ENCODE peak calls at places on chromosomes 7 and 10, in five cellular contexts. J is NB4, C is GM20000, T is suprapubic skin, E is transverse colon. G is an unnamed sample.

GRCh38 chr7:48786951-48787350 is 137.4 kb upstream of the CDC14C start:
- DNase-seq in J (no peak), C (no peak), T (no peak), E (no peak), G (no peak)

GRCh38 chr7:28623105-28623730 is 210.9 kb downstream of the CREB5 start:
- DNase-seq in J (no peak), C (peak; percentile 21), T (no peak), E (no peak), G (no peak)

GRCh38 chr7:138662066-138663061 is 38.8 kb downstream of the SVOPL start:
- DNase-seq in J (peak; percentile 16), C (no peak), T (no peak), E (no peak), G (no peak)

GRCh38 chr10:111211756-111212155 is 134.9 kb downstream of the ADRA2A start:
- DNase-seq in J (no peak), C (no peak), T (no peak), E (no peak), G (no peak)

GRCh38 chr10:3067859-3068179 is 471 bp downstream of the PFKP start:
- DNase-seq in J (no peak), C (peak; percentile 68), T (no peak), E (peak; percentile 17), G (no peak)

GRCh38 chr7:67913604-67914003 is 917.0 kb downstream of the TYW1 start:
- DNase-seq in J (peak; percentile 43), C (no peak), T (no peak), E (no peak), G (no peak)

GRCh38 chr10:101956898-101957297 is 99.1 kb downstream of the ARMH3 start:
- DNase-seq in J (no peak), C (no peak), T (no peak), E (no peak), G (no peak)

GRCh38 chr7:132773527-132773956 is 197.3 kb upstream of the PLXNA4 start:
- DNase-seq in J (no peak), C (no peak), T (no peak), E (no peak), G (no peak)

GRCh38 chr7:31058122-31058521 is 6.0 kb downstream of the ADCYAP1R1 start:
- DNase-seq in J (peak; percentile 61), C (no peak), T (no peak), E (no peak), G (no peak)

GRCh38 chr7:7895004-7895650 is 73.5 kb upstream of the GLCCI1 start:
- DNase-seq in J (no peak), C (no peak), T (no peak), E (no peak), G (no peak)

GRCh38 chr7:78225534-78225933 is 427.0 kb downstream of the PHTF2 start:
- DNase-seq in J (no peak), C (no peak), T (no peak), E (no peak), G (no peak)

GRCh38 chr10:1712314-1712713 is 25.0 kb downstream of the ADARB2 start:
- DNase-seq in J (no peak), C (no peak), T (no peak), E (no peak), G (no peak)

GRCh38 chr7:16084370-16084769 is 337.0 kb downstream of the CRPPA start:
- DNase-seq in J (no peak), C (no peak), T (no peak), E (no peak), G (no peak)

GRCh38 chr10:2111936-2112335 is 374.6 kb upstream of the ADARB2 start:
- DNase-seq in J (no peak), C (no peak), T (no peak), E (no peak), G (no peak)

GRCh38 chr10:69376662-69377061 is 40.1 kb downstream of the TACR2 start:
- DNase-seq in J (no peak), C (no peak), T (no peak), E (no peak), G (no peak)

GRCh38 chr7:102094311-102094710 is 192.4 kb upstream of the SH2B2 start:
- DNase-seq in J (no peak), C (no peak), T (no peak), E (no peak), G (no peak)

GRCh38 chr7:128104109-128104742 is 73.0 kb upstream of the LRRC4 start:
- DNase-seq in J (peak; percentile 100), C (peak; percentile 71), T (no peak), E (no peak), G (no peak)

GRCh38 chr10:86254081-86254480 is 112.5 kb downstream of the GRID1 start:
- DNase-seq in J (no peak), C (no peak), T (peak; percentile 50), E (no peak), G (no peak)

GRCh38 chr10:96673318-96674099 is 46.8 kb downstream of the PIK3AP1 start:
- DNase-seq in J (peak; percentile 87), C (peak; percentile 36), T (no peak), E (peak; percentile 52), G (no peak)

GRCh38 chr7:66176914-66177313 is 28.2 kb upstream of the TPST1 start:
- DNase-seq in J (no peak), C (no peak), T (peak; percentile 83), E (no peak), G (no peak)

GRCh38 chr10:71213761-71214440 is 1.5 kb downstream of the UNC5B start:
- DNase-seq in J (no peak), C (peak; percentile 36), T (peak; percentile 75), E (peak; percentile 41), G (peak; percentile 69)

GRCh38 chr10:119425881-119426170 is 116.7 kb downstream of the RGS10 start:
- DNase-seq in J (no peak), C (no peak), T (no peak), E (no peak), G (no peak)

GRCh38 chr10:74929197-74929596 is 102.8 kb downstream of the KAT6B start:
- DNase-seq in J (no peak), C (no peak), T (no peak), E (no peak), G (no peak)

GRCh38 chr10:90430186-90430585 is 427.7 kb downstream of the HTR7 start:
- DNase-seq in J (no peak), C (no peak), T (no peak), E (no peak), G (no peak)

GRCh38 chr7:887488-887820 is 11.1 kb downstream of the GET4 start:
- DNase-seq in J (no peak), C (no peak), T (no peak), E (no peak), G (no peak)

GRCh38 chr10:77586719-77587423 is 50.7 kb downstream of the KCNMA1 start:
- DNase-seq in J (peak; percentile 45), C (no peak), T (no peak), E (peak; percentile 57), G (no peak)

GRCh38 chr10:96612052-96612830 is 25.4 kb upstream of the TM9SF3 start:
- DNase-seq in J (no peak), C (no peak), T (no peak), E (peak; percentile 47), G (no peak)

GRCh38 chr7:47380325-47381131 is 201.4 kb downstream of the TNS3 start:
- DNase-seq in J (no peak), C (no peak), T (no peak), E (peak; percentile 79), G (no peak)

GRCh38 chr7:143885951-143886350 is 16.0 kb downstream of the TCAF1 start:
- DNase-seq in J (no peak), C (no peak), T (no peak), E (no peak), G (no peak)

GRCh38 chr10:124705021-124705740 is 39.0 kb downstream of the FAM53B start:
- DNase-seq in J (no peak), C (no peak), T (no peak), E (no peak), G (no peak)

GRCh38 chr10:124706462-124706857 is 37.7 kb downstream of the FAM53B start:
- DNase-seq in J (no peak), C (no peak), T (no peak), E (no peak), G (no peak)

GRCh38 chr10:124704428-124704805 is 39.8 kb downstream of the FAM53B start:
- DNase-seq in J (no peak), C (no peak), T (no peak), E (no peak), G (no peak)

GRCh38 chr10:124706876-124707516 is 37.2 kb downstream of the FAM53B start:
- DNase-seq in J (no peak), C (no peak), T (no peak), E (no peak), G (no peak)

DNA sequence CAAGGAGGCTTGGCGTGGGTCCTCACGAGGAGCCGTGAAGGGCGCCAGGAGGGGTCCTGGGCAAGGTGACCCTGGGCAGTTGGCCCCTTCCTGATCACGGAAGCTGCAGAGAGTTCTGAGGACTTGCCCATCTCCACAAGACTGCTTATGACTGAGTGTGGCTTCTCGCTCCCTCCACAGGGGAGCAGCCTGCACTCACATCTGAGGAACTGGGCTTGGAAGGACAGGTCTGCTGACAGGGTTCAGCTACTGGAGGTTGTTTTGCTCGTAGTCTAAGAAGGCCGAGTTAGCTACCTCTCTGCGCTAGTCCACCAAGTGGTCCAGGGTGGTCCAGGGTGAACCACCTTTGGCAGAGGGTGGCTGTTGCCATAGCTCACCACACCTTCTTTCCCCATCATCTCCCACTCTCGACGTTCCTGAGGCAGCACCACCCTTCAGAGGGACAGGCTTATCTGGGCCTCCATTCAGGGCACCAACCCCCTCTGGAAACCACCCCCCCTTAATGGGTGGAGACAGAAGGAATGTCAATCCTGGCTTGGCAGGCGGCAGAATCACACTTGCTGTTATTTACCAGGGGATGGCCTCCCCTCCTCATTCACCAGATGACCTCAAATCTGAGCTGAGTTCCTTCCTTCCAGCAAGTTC is 38.2 kb downstream of the FAM53B start:
- DNase-seq in J (no peak), C (no peak), T (no peak), E (no peak), G (no peak)
- TF ChIP-seq CTCF in J (no peak), C (no peak), T (no peak), E (no peak), G (no peak)

DNA sequence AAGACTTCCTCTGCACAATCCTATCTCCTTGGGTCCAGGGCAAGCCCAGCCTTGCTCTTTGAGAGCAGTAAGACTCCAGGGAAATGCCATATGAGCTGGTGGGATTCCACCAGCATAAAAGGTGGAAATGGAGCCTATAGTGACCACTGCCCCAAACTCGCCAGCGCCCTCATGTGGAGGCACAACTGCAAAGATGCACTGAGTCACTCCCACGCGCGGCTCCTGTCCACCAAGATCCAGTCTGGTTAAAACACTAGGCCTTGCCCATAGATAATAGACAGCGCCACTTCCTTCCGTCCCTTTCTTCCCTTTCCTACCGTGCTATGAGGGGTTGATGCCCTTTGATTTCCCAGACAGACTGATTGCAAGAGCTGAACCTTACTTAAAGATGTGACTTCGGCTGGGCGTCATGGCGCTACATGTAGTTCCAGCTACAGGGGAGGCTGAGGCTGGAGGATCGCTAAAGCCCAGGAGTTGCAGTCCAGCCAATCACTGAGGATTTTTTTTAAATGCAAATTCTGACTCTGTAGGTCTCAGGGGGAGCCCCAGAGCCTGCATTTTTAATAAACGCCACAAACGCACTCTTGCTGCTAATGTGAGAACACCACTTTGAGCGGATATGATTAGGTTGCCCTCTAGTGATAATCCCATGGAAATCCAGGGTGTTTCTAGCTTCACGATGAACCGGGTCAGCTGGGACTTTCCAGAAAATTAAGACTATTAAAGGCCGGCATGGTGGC is 136.5 kb downstream of the EPC1 start:
- DNase-seq in J (peak; percentile 55), C (no peak), T (no peak), E (peak; percentile 24), G (no peak)
- TF ChIP-seq CTCF in J (peak; percentile 19), C (no peak), T (no peak), E (peak; percentile 42), G (peak; percentile 57)

GRCh38 chr10:82811621-82812020 is 936.6 kb downstream of the NRG3 start:
- DNase-seq in J (peak; percentile 48), C (peak; percentile 12), T (no peak), E (no peak), G (no peak)
- TF ChIP-seq CTCF in J (peak; percentile 74), C (peak; percentile 46), T (peak; percentile 29), E (no peak), G (peak; percentile 70)

GRCh38 chr10:42755028-42755451 is 27.6 kb upstream of the BMS1 start:
- DNase-seq in J (no peak), C (peak; percentile 41), T (no peak), E (no peak), G (no peak)
- TF ChIP-seq CTCF in J (no peak), C (no peak), T (peak; percentile 16), E (no peak), G (no peak)

G was measured in type B pancreatic cell.